ENCODE peak calls at places on chromosomes 12 and 14, in five cellular contexts. Q is tibial nerve, K is A673, N is pancreas, R is fibroblast of pulmonary artery. S is an unnamed sample.

GRCh38 chr12:88334271-88334670 is 192.2 kb downstream of the TMTC3 start:
- DNase-seq in Q (peak), R (peak), K (no peak), N (peak), S (no peak)

GRCh38 chr14:106605548-106606448 is 1079.4 kb downstream of the TMEM121 start:
- DNase-seq in N (peak), Q (no peak), R (no peak), K (peak), S (no peak)

GRCh38 chr12:29640589-29641345 is 143.0 kb downstream of the TMTC1 start:
- DNase-seq in R (peak), K (no peak), Q (no peak), N (no peak), S (no peak)

GRCh38 chr12:12099102-12099501 is 28.4 kb downstream of the BCL2L14 start:
- DNase-seq in R (peak), N (no peak), K (no peak), Q (no peak), S (no peak)

GRCh38 chr12:66693901-66694513 is 15.1 kb upstream of the GRIP1 start:
- DNase-seq in N (peak), Q (no peak), K (peak), R (peak), S (peak)

GRCh38 chr14:97298331-97298730 is 501.1 kb downstream of the VRK1 start:
- DNase-seq in N (no peak), K (peak), R (no peak), Q (no peak), S (no peak)

GRCh38 chr14:72780771-72781170 is 113.1 kb downstream of the DPF3 start:
- DNase-seq in K (no peak), N (no peak), Q (no peak), R (peak), S (peak)

GRCh38 chr12:130832561-130833209 is 6.4 kb downstream of the STX2 start:
- DNase-seq in K (no peak), R (peak), N (no peak), Q (no peak), S (peak)

GRCh38 chr14:92408186-92408585 is 85.2 kb downstream of the SLC24A4 start:
- DNase-seq in K (no peak), R (peak), N (no peak), Q (no peak), S (peak)

GRCh38 chr12:128810182-128811127 is 13.3 kb downstream of the SLC15A4 start:
- DNase-seq in K (peak), Q (no peak), R (no peak), N (no peak), S (peak)

GRCh38 chr12:29041621-29042020 is 107.5 kb upstream of the FAR2 start:
- DNase-seq in N (no peak), R (peak), Q (no peak), K (no peak), S (peak)

GRCh38 chr12:51004504-51004903 is 21.7 kb downstream of the SLC11A2 start:
- DNase-seq in R (no peak), Q (no peak), K (no peak), N (no peak), S (no peak)

GRCh38 chr12:132398386-132398991 is 69.1 kb upstream of the GALNT9 start:
- DNase-seq in R (no peak), Q (no peak), K (no peak), N (no peak), S (no peak)

GRCh38 chr14:68977741-68978549 is 1.2 kb downstream of the ACTN1 start:
- DNase-seq in K (peak), Q (peak), N (peak), R (peak), S (peak)

GRCh38 chr14:90559811-90560492 is 163.1 kb downstream of the CALM1 start:
- DNase-seq in R (no peak), Q (no peak), K (peak), N (no peak), S (no peak)

GRCh38 chr12:62784576-62784975 is 150.4 kb downstream of the PPM1H start:
- DNase-seq in Q (no peak), K (no peak), N (no peak), R (no peak), S (no peak)

GRCh38 chr12:47078733-47079364 is 572 bp upstream of the PCED1B start:
- DNase-seq in K (no peak), R (peak), N (peak), Q (no peak), S (no peak)

GRCh38 chr12:47079365-47079893 is at the start of gene PCED1B:
- DNase-seq in N (peak), R (peak), Q (peak), K (peak), S (peak)

GRCh38 chr12:47078086-47078395 is 1.4 kb upstream of the PCED1B start:
- DNase-seq in R (no peak), N (no peak), K (no peak), Q (no peak), S (no peak)

GRCh38 chr12:47075192-47076084 is 4.0 kb upstream of the PCED1B start:
- DNase-seq in R (no peak), Q (no peak), N (no peak), K (no peak), S (no peak)

GRCh38 chr12:47077206-47078085 is 2.0 kb upstream of the PCED1B start:
- DNase-seq in N (no peak), K (no peak), Q (no peak), R (no peak), S (no peak)
- H3K4me3 ChIP-seq in N (no peak), K (no peak), Q (no peak), R (peak), S (peak)

GRCh38 chr12:55516391-55516790 is 24.2 kb downstream of the OR6C68 start:
- DNase-seq in Q (no peak), N (no peak), R (no peak), K (no peak), S (no peak)

DNA sequence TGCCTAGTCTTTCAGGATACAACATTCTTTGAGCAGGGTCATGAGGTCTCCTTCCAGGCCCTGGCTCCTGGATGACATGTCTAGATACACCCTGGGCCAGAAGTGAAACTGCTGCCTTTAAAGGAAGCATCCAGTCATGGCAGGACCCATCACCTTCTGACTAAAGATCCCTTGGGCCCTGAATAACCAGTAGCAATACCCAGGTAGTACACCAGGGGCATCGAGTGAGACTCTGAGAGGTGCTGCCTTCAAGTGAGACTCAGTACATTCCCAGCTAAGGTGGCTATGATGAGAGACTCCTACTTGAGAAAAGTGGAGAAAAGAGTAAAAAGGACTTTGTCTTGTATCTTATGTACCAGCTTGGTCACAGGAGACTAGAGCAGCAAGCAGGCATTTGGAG is 23.5 kb downstream of the OR6C68 start:
- DNase-seq in K (no peak), N (no peak), Q (no peak), R (no peak), S (no peak)
- TF ChIP-seq CTCF in K (no peak), N (no peak), Q (no peak), R (no peak), S (no peak)

GRCh38 chr12:91774471-91774921 is 371.1 kb downstream of the BTG1 start:
- DNase-seq in K (no peak), R (peak), N (peak), Q (no peak), S (peak)
- H3K4me3 ChIP-seq in K (no peak), R (peak), N (peak), Q (no peak), S (no peak)

GRCh38 chr12:117330441-117331113 is 30.8 kb downstream of the NOS1 start:
- DNase-seq in N (no peak), R (no peak), Q (no peak), K (no peak), S (no peak)

GRCh38 chr12:117334098-117334497 is 27.3 kb downstream of the NOS1 start:
- DNase-seq in K (no peak), R (no peak), N (no peak), Q (no peak), S (no peak)

GRCh38 chr12:117329756-117330155 is 31.7 kb downstream of the NOS1 start:
- DNase-seq in Q (no peak), R (no peak), N (no peak), K (no peak), S (no peak)

GRCh38 chr12:117333331-117334000 is 28.0 kb downstream of the NOS1 start:
- DNase-seq in N (no peak), R (no peak), Q (no peak), K (peak), S (no peak)

GRCh38 chr12:117331691-117332090 is 29.7 kb downstream of the NOS1 start:
- DNase-seq in K (peak), N (no peak), Q (no peak), R (no peak), S (no peak)
- TF ChIP-seq CTCF in K (no peak), N (no peak), Q (no peak), R (no peak), S (no peak)